ENCODE peak calls at places on chromosome 6, in eight cellular contexts. F is T47D; Y is foreskin fibroblast; N is heart left ventricle; K is AML-193; R is stimulated activated CD8-positive, alpha-beta memory T cell treated with anti-CD3 and anti-CD28 coated beads, Interleukin-2, amount 100 ng/mL, for 48 hours; J is AG08395; C is Ammon's horn. P is an unnamed sample.

GRCh38 chr6:150894191-150894744 is 28.8 kb downstream of the MTHFD1L start:
- DNase-seq in K (no peak), F (no peak), R (no peak), N (no peak), J (no peak), Y (no peak), C (no peak), P (no peak)

GRCh38 chr6:57182017-57182432 is 9.9 kb downstream of the BAG2 start:
- DNase-seq in R (no peak), N (no peak), C (no peak), K (no peak), F (no peak), J (no peak), Y (no peak), P (no peak)

GRCh38 chr6:152378154-152378553 is 259.0 kb downstream of the SYNE1 start:
- DNase-seq in J (peak), K (no peak), C (peak), F (no peak), R (no peak), Y (peak), N (no peak), P (no peak)

GRCh38 chr6:28105286-28105685 is 19.1 kb upstream of the ZSCAN16 start:
- DNase-seq in K (peak), N (no peak), F (no peak), J (peak), Y (no peak), R (no peak), C (no peak), P (no peak)

GRCh38 chr6:137588472-137588871 is 94.3 kb upstream of the OLIG3 start:
- DNase-seq in K (no peak), Y (no peak), J (no peak), R (no peak), C (no peak), N (no peak), F (peak), P (no peak)

GRCh38 chr6:72861935-72862432 is 240.1 kb downstream of the KCNQ5 start:
- DNase-seq in N (peak), C (no peak), R (no peak), F (peak), J (peak), Y (peak), K (peak), P (no peak)

GRCh38 chr6:134405386-134406087 is 87.6 kb upstream of the SGK1 start:
- DNase-seq in N (no peak), K (no peak), R (no peak), F (no peak), Y (no peak), J (no peak), C (no peak), P (no peak)

GRCh38 chr6:44001318-44001868 is 125.9 kb downstream of the MRPL14 start:
- DNase-seq in C (no peak), F (peak), K (no peak), R (peak), J (no peak), Y (no peak), N (peak), P (no peak)

GRCh38 chr6:36094786-36095496 is 35.4 kb upstream of the MAPK13 start:
- DNase-seq in Y (peak), K (peak), N (peak), J (peak), R (peak), F (peak), C (peak), P (peak)

GRCh38 chr6:46784535-46784934 is 8.7 kb upstream of the MEP1A start:
- DNase-seq in R (no peak), F (no peak), K (no peak), Y (no peak), N (no peak), C (no peak), J (no peak), P (no peak)

GRCh38 chr6:32075781-32076494 is 33.2 kb downstream of the TNXB start:
- DNase-seq in R (no peak), K (no peak), J (no peak), Y (no peak), F (no peak), C (no peak), N (no peak), P (no peak)

GRCh38 chr6:103113416-103113815 is 1719.9 kb downstream of the GRIK2 start:
- DNase-seq in C (no peak), R (no peak), N (no peak), K (no peak), Y (no peak), F (no peak), J (no peak), P (no peak)

GRCh38 chr6:144897441-144897921 is 612.3 kb downstream of the UTRN start:
- DNase-seq in F (peak), J (peak), K (no peak), R (no peak), Y (peak), C (no peak), N (no peak), P (no peak)

GRCh38 chr6:27894839-27895762 is 17.1 kb downstream of the OR2B2 start:
- DNase-seq in J (peak), Y (peak), F (peak), R (no peak), K (peak), C (peak), N (no peak), P (no peak)

GRCh38 chr6:43891072-43891870 is 121.3 kb downstream of the VEGFA start:
- DNase-seq in C (no peak), K (no peak), F (no peak), R (no peak), Y (no peak), J (no peak), N (no peak), P (no peak)

GRCh38 chr6:47061631-47062300 is 19.6 kb upstream of the ADGRF1 start:
- DNase-seq in R (no peak), F (no peak), K (no peak), Y (peak), N (no peak), J (peak), C (peak), P (no peak)

GRCh38 chr6:52537001-52537753 is 39.7 kb downstream of the TRAM2 start:
- DNase-seq in Y (no peak), F (no peak), J (no peak), K (no peak), N (no peak), C (no peak), R (no peak), P (no peak)

GRCh38 chr6:167930300-167930699 is 67.2 kb upstream of the KIF25 start:
- DNase-seq in C (no peak), R (no peak), F (no peak), K (no peak), N (no peak), Y (peak), J (peak), P (no peak)

GRCh38 chr6:30127238-30128093 is 8.5 kb upstream of the TRIM40 start:
- DNase-seq in C (no peak), F (no peak), N (no peak), K (no peak), Y (no peak), R (no peak), J (no peak), P (no peak)

GRCh38 chr6:168789699-168790098 is 348.7 kb downstream of the SMOC2 start:
- DNase-seq in R (no peak), F (no peak), N (no peak), Y (no peak), C (no peak), J (no peak), K (no peak), P (no peak)

GRCh38 chr6:20377623-20378265 is 23.9 kb upstream of the E2F3 start:
- DNase-seq in K (no peak), N (no peak), C (peak), J (peak), Y (peak), F (no peak), R (no peak), P (no peak)

GRCh38 chr6:80022803-80023202 is 18.4 kb downstream of the TTK start:
- DNase-seq in R (no peak), J (peak), C (no peak), N (no peak), K (no peak), F (no peak), Y (peak), P (no peak)

GRCh38 chr6:16324622-16325225 is 86.3 kb downstream of the GMPR start:
- DNase-seq in N (no peak), J (no peak), K (no peak), Y (no peak), R (no peak), F (no peak), C (no peak), P (peak)

GRCh38 chr6:159979136-159979874 is 10.4 kb downstream of the IGF2R start:
- DNase-seq in Y (no peak), R (peak), N (no peak), K (peak), C (no peak), F (no peak), J (peak), P (no peak)

GRCh38 chr6:35686873-35687557 is 1.7 kb downstream of the FKBP5 start:
- DNase-seq in N (no peak), C (no peak), F (no peak), R (no peak), J (no peak), K (no peak), Y (no peak), P (no peak)

GRCh38 chr6:50970908-50971307 is 152.2 kb downstream of the TFAP2B start:
- DNase-seq in J (no peak), C (no peak), K (no peak), N (no peak), Y (no peak), R (no peak), F (no peak), P (no peak)

P was measured in sciatic nerve.